ENCODE peak calls at places on chromosomes 2 and 18, in four cellular contexts. One of them, this sample, is unnamed.

GRCh38 chr2:229686122-229686919 is 28.0 kb downstream of the DNER start:
- ATAC-seq in thoracic aorta: no peak
- ATAC-seq in CD4-positive, CD25-positive, alpha-beta regulatory T cell: no peak
- ATAC-seq in lung: no peak
- ATAC-seq in this sample: no peak

GRCh38 chr2:222358876-222359275 is 60.1 kb upstream of the PAX3 start:
- ATAC-seq in thoracic aorta: no peak
- ATAC-seq in CD4-positive, CD25-positive, alpha-beta regulatory T cell: no peak
- ATAC-seq in lung: no peak
- ATAC-seq in this sample: peak

GRCh38 chr2:64797881-64798590 is 144.3 kb upstream of the SERTAD2 start:
- ATAC-seq in thoracic aorta: no peak
- ATAC-seq in CD4-positive, CD25-positive, alpha-beta regulatory T cell: no peak
- ATAC-seq in lung: no peak
- ATAC-seq in this sample: no peak

GRCh38 chr18:63476666-63477065 is at the start of gene SERPINB5:
- ATAC-seq in thoracic aorta: no peak
- ATAC-seq in CD4-positive, CD25-positive, alpha-beta regulatory T cell: no peak
- ATAC-seq in lung: no peak
- ATAC-seq in this sample: no peak

GRCh38 chr2:138334323-138334722 is 167.2 kb upstream of the SPOPL start:
- ATAC-seq in thoracic aorta: no peak
- ATAC-seq in CD4-positive, CD25-positive, alpha-beta regulatory T cell: no peak
- ATAC-seq in lung: no peak
- ATAC-seq in this sample: no peak

GRCh38 chr2:173048530-173048900 is 27.1 kb upstream of the MAP3K20 start:
- ATAC-seq in thoracic aorta: peak
- ATAC-seq in CD4-positive, CD25-positive, alpha-beta regulatory T cell: no peak
- ATAC-seq in lung: peak
- ATAC-seq in this sample: peak

GRCh38 chr2:239121600-239122012 is 273.7 kb downstream of the TWIST2 start:
- ATAC-seq in thoracic aorta: no peak
- ATAC-seq in CD4-positive, CD25-positive, alpha-beta regulatory T cell: no peak
- ATAC-seq in lung: no peak
- ATAC-seq in this sample: peak

GRCh38 chr18:471701-472100 is 28.8 kb downstream of the COLEC12 start:
- ATAC-seq in thoracic aorta: no peak
- ATAC-seq in CD4-positive, CD25-positive, alpha-beta regulatory T cell: no peak
- ATAC-seq in lung: no peak
- ATAC-seq in this sample: no peak

GRCh38 chr2:75311521-75311920 is 112.2 kb upstream of the TACR1 start:
- ATAC-seq in thoracic aorta: no peak
- ATAC-seq in CD4-positive, CD25-positive, alpha-beta regulatory T cell: no peak
- ATAC-seq in lung: no peak
- ATAC-seq in this sample: no peak

GRCh38 chr2:75311993-75312392 is 112.7 kb upstream of the TACR1 start:
- ATAC-seq in thoracic aorta: no peak
- ATAC-seq in CD4-positive, CD25-positive, alpha-beta regulatory T cell: peak
- ATAC-seq in lung: no peak
- ATAC-seq in this sample: no peak

GRCh38 chr2:75309596-75310290 is 110.4 kb upstream of the TACR1 start:
- ATAC-seq in thoracic aorta: no peak
- ATAC-seq in CD4-positive, CD25-positive, alpha-beta regulatory T cell: no peak
- ATAC-seq in lung: no peak
- ATAC-seq in this sample: no peak

GRCh38 chr2:75315436-75315835 is 116.1 kb upstream of the TACR1 start:
- ATAC-seq in thoracic aorta: no peak
- ATAC-seq in CD4-positive, CD25-positive, alpha-beta regulatory T cell: no peak
- ATAC-seq in lung: no peak
- ATAC-seq in this sample: no peak

DNA sequence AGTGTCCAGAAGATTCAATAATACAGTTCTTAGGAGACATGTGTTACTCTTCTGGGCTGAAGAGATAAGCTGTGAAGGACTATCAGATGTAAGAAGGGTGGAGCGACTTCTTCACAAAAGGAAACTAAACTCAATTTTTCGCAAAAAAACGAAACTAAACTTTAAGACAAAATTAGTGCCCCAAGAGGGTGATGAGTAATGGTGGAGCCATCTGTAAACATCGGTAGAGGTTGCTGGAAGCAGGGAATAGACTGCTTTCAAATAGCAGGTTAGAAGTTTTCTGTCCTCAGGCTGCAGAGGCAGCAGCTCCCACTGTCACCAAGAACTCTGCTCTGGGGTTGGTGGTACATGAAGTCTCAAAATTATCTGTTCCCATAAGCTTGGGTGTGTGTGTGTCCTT is 111.6 kb upstream of the TACR1 start:
- ATAC-seq in thoracic aorta: no peak
- ATAC-seq in CD4-positive, CD25-positive, alpha-beta regulatory T cell: no peak
- ATAC-seq in lung: no peak
- ATAC-seq in this sample: no peak
- H3K27ac ChIP-seq in thoracic aorta: no peak
- H3K27ac ChIP-seq in CD4-positive, CD25-positive, alpha-beta regulatory T cell: no peak
- H3K27ac ChIP-seq in lung: no peak
- H3K27ac ChIP-seq in this sample: no peak

GRCh38 chr2:28684142-28684858 is 67.3 kb upstream of the PPP1CB start:
- ATAC-seq in thoracic aorta: no peak
- ATAC-seq in CD4-positive, CD25-positive, alpha-beta regulatory T cell: no peak
- ATAC-seq in lung: no peak
- ATAC-seq in this sample: no peak
- H3K27ac ChIP-seq in thoracic aorta: no peak
- H3K27ac ChIP-seq in CD4-positive, CD25-positive, alpha-beta regulatory T cell: no peak
- H3K27ac ChIP-seq in lung: no peak
- H3K27ac ChIP-seq in this sample: peak

GRCh38 chr18:9546468-9546867 is 67.9 kb downstream of the PPP4R1 start:
- ATAC-seq in thoracic aorta: no peak
- ATAC-seq in CD4-positive, CD25-positive, alpha-beta regulatory T cell: no peak
- ATAC-seq in lung: no peak
- ATAC-seq in this sample: no peak
- H3K27ac ChIP-seq in thoracic aorta: no peak
- H3K27ac ChIP-seq in CD4-positive, CD25-positive, alpha-beta regulatory T cell: no peak
- H3K27ac ChIP-seq in lung: no peak
- H3K27ac ChIP-seq in this sample: no peak

DNA sequence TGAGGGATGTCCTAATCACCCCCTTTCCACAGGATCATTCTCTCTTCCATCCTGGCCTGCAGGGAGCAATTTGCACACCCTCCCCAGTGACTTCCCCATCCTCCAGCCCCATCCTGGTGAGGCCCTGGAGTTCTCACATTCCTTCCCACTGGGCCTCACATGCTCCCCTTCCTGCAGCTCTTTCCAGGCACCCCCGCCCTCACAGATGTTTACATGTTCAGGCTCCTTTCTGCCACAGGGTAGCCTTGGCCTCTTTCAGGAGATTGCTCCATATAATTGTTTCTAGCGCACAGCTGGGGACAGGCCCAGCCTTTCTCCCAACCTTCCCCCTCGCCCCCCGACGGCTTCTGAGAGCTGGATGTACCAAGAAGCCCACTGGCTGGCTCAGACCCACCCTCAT is 288.4 kb upstream of the TRIB2 start:
- ATAC-seq in thoracic aorta: no peak
- ATAC-seq in CD4-positive, CD25-positive, alpha-beta regulatory T cell: no peak
- ATAC-seq in lung: no peak
- ATAC-seq in this sample: no peak
- H3K27ac ChIP-seq in thoracic aorta: no peak
- H3K27ac ChIP-seq in CD4-positive, CD25-positive, alpha-beta regulatory T cell: no peak
- H3K27ac ChIP-seq in lung: no peak
- H3K27ac ChIP-seq in this sample: no peak

GRCh38 chr2:181281206-181281832 is 175.9 kb upstream of the ITGA4 start:
- ATAC-seq in thoracic aorta: no peak
- ATAC-seq in CD4-positive, CD25-positive, alpha-beta regulatory T cell: peak
- ATAC-seq in lung: no peak
- ATAC-seq in this sample: no peak
- H3K27ac ChIP-seq in thoracic aorta: no peak
- H3K27ac ChIP-seq in CD4-positive, CD25-positive, alpha-beta regulatory T cell: no peak
- H3K27ac ChIP-seq in lung: no peak
- H3K27ac ChIP-seq in this sample: no peak

GRCh38 chr2:33555681-33556080 is 43.4 kb downstream of the FAM98A start:
- ATAC-seq in thoracic aorta: no peak
- ATAC-seq in CD4-positive, CD25-positive, alpha-beta regulatory T cell: no peak
- ATAC-seq in lung: no peak
- ATAC-seq in this sample: no peak

GRCh38 chr2:33559986-33560385 is 39.1 kb downstream of the FAM98A start:
- ATAC-seq in thoracic aorta: no peak
- ATAC-seq in CD4-positive, CD25-positive, alpha-beta regulatory T cell: no peak
- ATAC-seq in lung: no peak
- ATAC-seq in this sample: no peak

GRCh38 chr2:33559336-33559735 is 39.8 kb downstream of the FAM98A start:
- ATAC-seq in thoracic aorta: no peak
- ATAC-seq in CD4-positive, CD25-positive, alpha-beta regulatory T cell: no peak
- ATAC-seq in lung: no peak
- ATAC-seq in this sample: no peak
- H3K27ac ChIP-seq in thoracic aorta: no peak
- H3K27ac ChIP-seq in CD4-positive, CD25-positive, alpha-beta regulatory T cell: no peak
- H3K27ac ChIP-seq in lung: no peak
- H3K27ac ChIP-seq in this sample: no peak

GRCh38 chr2:227761734-227762476 is 16.2 kb downstream of the SCYGR8 start:
- ATAC-seq in thoracic aorta: no peak
- ATAC-seq in CD4-positive, CD25-positive, alpha-beta regulatory T cell: no peak
- ATAC-seq in lung: no peak
- ATAC-seq in this sample: no peak

GRCh38 chr2:227765788-227766187 is 20.1 kb downstream of the SCYGR8 start:
- ATAC-seq in thoracic aorta: no peak
- ATAC-seq in CD4-positive, CD25-positive, alpha-beta regulatory T cell: no peak
- ATAC-seq in lung: no peak
- ATAC-seq in this sample: no peak

GRCh38 chr2:227767830-227768229 is 22.1 kb downstream of the SCYGR8 start:
- ATAC-seq in thoracic aorta: no peak
- ATAC-seq in CD4-positive, CD25-positive, alpha-beta regulatory T cell: no peak
- ATAC-seq in lung: no peak
- ATAC-seq in this sample: no peak

GRCh38 chr2:227772197-227772661 is 26.5 kb downstream of the SCYGR8 start:
- ATAC-seq in thoracic aorta: no peak
- ATAC-seq in CD4-positive, CD25-positive, alpha-beta regulatory T cell: no peak
- ATAC-seq in lung: no peak
- ATAC-seq in this sample: no peak

DNA sequence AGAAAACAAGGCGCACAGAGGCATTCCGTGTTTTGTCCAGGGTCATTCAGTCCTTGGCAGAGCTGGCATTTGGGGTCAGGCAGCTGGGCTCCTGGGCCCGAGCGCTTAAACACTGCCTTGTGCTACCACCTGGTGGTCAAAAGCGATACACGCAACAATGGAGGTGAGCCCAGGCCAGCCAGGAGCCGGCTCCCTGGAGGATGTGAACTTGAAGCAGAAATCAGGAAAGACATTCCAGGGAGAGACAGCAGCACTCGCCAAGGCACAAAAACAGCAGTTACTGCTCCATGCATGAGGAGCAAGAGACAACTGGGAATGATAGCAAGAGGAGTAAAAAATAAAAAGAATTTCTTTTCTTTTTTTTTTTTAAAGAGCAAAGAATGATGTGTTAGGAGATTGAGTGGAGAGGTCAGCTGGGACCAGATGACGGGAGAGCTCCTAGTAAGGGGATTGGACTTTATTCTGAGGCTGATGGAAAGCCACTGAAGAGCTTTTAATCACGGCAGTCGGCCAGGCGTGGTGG is 20.7 kb downstream of the SCYGR8 start:
- ATAC-seq in thoracic aorta: peak
- ATAC-seq in CD4-positive, CD25-positive, alpha-beta regulatory T cell: peak
- ATAC-seq in lung: peak
- ATAC-seq in this sample: peak
- H3K27ac ChIP-seq in thoracic aorta: no peak
- H3K27ac ChIP-seq in CD4-positive, CD25-positive, alpha-beta regulatory T cell: no peak
- H3K27ac ChIP-seq in lung: no peak
- H3K27ac ChIP-seq in this sample: no peak

GRCh38 chr2:15803987-15804619 is 136.2 kb upstream of the MYCN start:
- ATAC-seq in thoracic aorta: no peak
- ATAC-seq in CD4-positive, CD25-positive, alpha-beta regulatory T cell: no peak
- ATAC-seq in lung: no peak
- ATAC-seq in this sample: no peak

GRCh38 chr2:15801439-15801838 is 138.9 kb upstream of the MYCN start:
- ATAC-seq in thoracic aorta: no peak
- ATAC-seq in CD4-positive, CD25-positive, alpha-beta regulatory T cell: no peak
- ATAC-seq in lung: no peak
- ATAC-seq in this sample: no peak

GRCh38 chr2:15801904-15802303 is 138.4 kb upstream of the MYCN start:
- ATAC-seq in thoracic aorta: no peak
- ATAC-seq in CD4-positive, CD25-positive, alpha-beta regulatory T cell: no peak
- ATAC-seq in lung: no peak
- ATAC-seq in this sample: no peak

GRCh38 chr2:15803186-15803986 is 137.0 kb upstream of the MYCN start:
- ATAC-seq in thoracic aorta: no peak
- ATAC-seq in CD4-positive, CD25-positive, alpha-beta regulatory T cell: no peak
- ATAC-seq in lung: no peak
- ATAC-seq in this sample: no peak

GRCh38 chr2:15802657-15803056 is 137.7 kb upstream of the MYCN start:
- ATAC-seq in thoracic aorta: no peak
- ATAC-seq in CD4-positive, CD25-positive, alpha-beta regulatory T cell: no peak
- ATAC-seq in lung: no peak
- ATAC-seq in this sample: no peak
- H3K27ac ChIP-seq in thoracic aorta: no peak
- H3K27ac ChIP-seq in CD4-positive, CD25-positive, alpha-beta regulatory T cell: no peak
- H3K27ac ChIP-seq in lung: no peak
- H3K27ac ChIP-seq in this sample: no peak

GRCh38 chr18:36501100-36501499 is 203.6 kb downstream of the FHOD3 start:
- ATAC-seq in thoracic aorta: no peak
- ATAC-seq in CD4-positive, CD25-positive, alpha-beta regulatory T cell: no peak
- ATAC-seq in lung: no peak
- ATAC-seq in this sample: no peak
- H3K27ac ChIP-seq in thoracic aorta: no peak
- H3K27ac ChIP-seq in CD4-positive, CD25-positive, alpha-beta regulatory T cell: no peak
- H3K27ac ChIP-seq in lung: no peak
- H3K27ac ChIP-seq in this sample: no peak

DNA sequence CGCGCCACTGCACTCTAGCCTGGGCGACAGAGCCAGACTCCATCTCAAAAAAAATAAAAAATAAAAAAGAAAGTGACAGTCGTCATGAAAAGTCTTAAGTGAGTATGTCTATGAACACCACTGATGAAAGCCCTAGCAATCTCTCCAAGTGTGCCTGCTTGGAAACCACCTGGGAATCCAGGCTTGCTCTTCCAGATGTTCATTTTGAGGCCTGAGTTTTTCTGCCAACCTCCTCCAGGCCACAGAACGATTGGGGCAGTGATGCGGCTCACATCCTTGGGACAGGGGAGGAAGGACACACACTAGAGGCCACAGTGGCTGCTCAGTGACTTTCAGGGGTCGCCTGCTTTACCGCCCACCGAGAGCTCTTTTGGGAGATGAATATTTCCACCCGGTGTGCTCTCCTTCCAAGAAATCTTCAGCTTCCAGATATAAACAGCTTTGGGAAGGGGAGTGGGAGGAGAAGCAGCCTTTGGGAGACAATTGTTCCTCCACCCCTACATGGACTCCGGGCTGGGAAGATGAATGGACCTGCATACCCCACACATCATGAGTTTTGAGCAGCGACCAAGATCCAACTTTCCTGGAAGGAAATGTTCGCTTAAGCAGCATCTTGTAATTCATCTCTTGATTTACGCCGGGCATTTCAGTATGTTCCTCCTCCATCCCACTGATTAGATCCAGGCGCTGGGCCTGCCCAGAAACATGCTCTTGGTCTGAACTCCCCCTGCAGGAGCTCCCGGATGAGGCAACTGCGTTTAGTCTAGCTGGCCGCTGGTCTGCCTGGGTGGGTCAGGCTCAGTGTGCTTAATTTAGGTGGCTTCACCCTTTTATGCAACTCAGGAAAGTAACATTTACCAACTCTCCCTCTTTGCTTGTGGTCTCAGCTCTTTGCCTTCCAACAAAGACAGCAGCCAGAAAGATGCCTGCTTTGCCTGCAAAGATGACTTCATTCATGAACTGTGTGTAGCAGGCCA is 6.2 kb upstream of the ARMC9 start:
- ATAC-seq in thoracic aorta: no peak
- ATAC-seq in CD4-positive, CD25-positive, alpha-beta regulatory T cell: no peak
- ATAC-seq in lung: no peak
- ATAC-seq in this sample: peak
- H3K27ac ChIP-seq in thoracic aorta: peak
- H3K27ac ChIP-seq in CD4-positive, CD25-positive, alpha-beta regulatory T cell: no peak
- H3K27ac ChIP-seq in lung: peak
- H3K27ac ChIP-seq in this sample: peak

This sample was measured in gastroesophageal sphincter.